ENCODE peak calls at places on chromosomes 3 and 15, in ten cellular contexts. K, L, T, W, A, Y, G, J, R and Z are unnamed samples.

GRCh38 chr3:29283739-29284138 is 2.9 kb downstream of the RBMS3 start:
- DNase-seq in W (no peak), K (no peak), J (no peak), G (no peak), Y (no peak), T (no peak), A (no peak), R (no peak), L (no peak), Z (no peak)

GRCh38 chr3:197454014-197454413 is 101.8 kb downstream of the BDH1 start:
- DNase-seq in R (no peak), A (no peak), W (no peak), T (no peak), K (no peak), J (no peak), L (no peak), Y (peak), G (no peak), Z (no peak)

GRCh38 chr3:120497813-120498212 is 47.0 kb upstream of the FSTL1 start:
- DNase-seq in T (no peak), J (no peak), G (no peak), K (no peak), Y (no peak), A (no peak), R (no peak), L (no peak), W (no peak), Z (no peak)

GRCh38 chr3:149448331-149448831 is 26.1 kb upstream of the TM4SF4 start:
- DNase-seq in R (no peak), K (no peak), L (no peak), J (peak), A (no peak), Y (no peak), W (peak), G (no peak), T (no peak), Z (no peak)

GRCh38 chr15:96150277-96150676 is 180.2 kb upstream of the NR2F2 start:
- DNase-seq in J (no peak), K (no peak), T (no peak), R (no peak), L (no peak), W (no peak), A (no peak), G (no peak), Y (no peak), Z (no peak)

GRCh38 chr15:60353245-60353940 is 44.4 kb downstream of the ANXA2 start:
- DNase-seq in W (no peak), J (no peak), Y (no peak), K (no peak), L (no peak), R (no peak), G (no peak), A (no peak), T (no peak), Z (no peak)

GRCh38 chr3:187396661-187397060 is 28.5 kb downstream of the RTP4 start:
- DNase-seq in R (no peak), T (no peak), Y (no peak), L (no peak), K (no peak), W (no peak), J (no peak), A (no peak), G (no peak), Z (no peak)

GRCh38 chr15:66592505-66593218 is 26.9 kb upstream of the LCTL start:
- DNase-seq in T (no peak), W (no peak), K (no peak), J (no peak), L (no peak), R (no peak), G (no peak), A (no peak), Y (no peak), Z (no peak)

GRCh38 chr3:47323431-47324277 is 40.9 kb downstream of the KLHL18 start:
- DNase-seq in W (no peak), R (no peak), G (no peak), J (peak), A (no peak), L (no peak), K (no peak), T (no peak), Y (no peak), Z (no peak)

GRCh38 chr3:54079314-54079713 is 43.0 kb upstream of the CACNA2D3 start:
- DNase-seq in R (no peak), K (no peak), L (no peak), A (no peak), T (no peak), W (no peak), G (no peak), Y (no peak), J (no peak), Z (no peak)

GRCh38 chr15:51775967-51776816 is 24.8 kb downstream of the TMOD2 start:
- DNase-seq in L (no peak), A (peak), K (peak), G (peak), W (no peak), Y (peak), T (peak), J (peak), R (peak), Z (no peak)
- TF ChIP-seq CTCF in L (peak), A (peak), K (peak), G (peak), W (peak), Y (peak), T (peak), J (peak), R (peak), Z (peak)

GRCh38 chr3:67648229-67648628 is 6.2 kb downstream of the SUCLG2 start:
- DNase-seq in R (no peak), T (no peak), Y (no peak), K (no peak), L (no peak), W (no peak), J (no peak), G (no peak), A (no peak), Z (no peak)

GRCh38 chr3:67650084-67650483 is 4.3 kb downstream of the SUCLG2 start:
- DNase-seq in G (no peak), Y (no peak), K (no peak), T (peak), R (no peak), W (no peak), A (no peak), J (no peak), L (no peak), Z (no peak)

GRCh38 chr3:67647390-67647878 is 7.0 kb downstream of the SUCLG2 start:
- DNase-seq in G (no peak), J (peak), W (peak), L (no peak), Y (no peak), T (no peak), R (no peak), A (no peak), K (no peak), Z (peak)

GRCh38 chr3:67648701-67649100 is 5.7 kb downstream of the SUCLG2 start:
- DNase-seq in K (no peak), L (no peak), T (no peak), G (no peak), Y (no peak), J (peak), W (no peak), A (no peak), R (no peak), Z (no peak)

DNA sequence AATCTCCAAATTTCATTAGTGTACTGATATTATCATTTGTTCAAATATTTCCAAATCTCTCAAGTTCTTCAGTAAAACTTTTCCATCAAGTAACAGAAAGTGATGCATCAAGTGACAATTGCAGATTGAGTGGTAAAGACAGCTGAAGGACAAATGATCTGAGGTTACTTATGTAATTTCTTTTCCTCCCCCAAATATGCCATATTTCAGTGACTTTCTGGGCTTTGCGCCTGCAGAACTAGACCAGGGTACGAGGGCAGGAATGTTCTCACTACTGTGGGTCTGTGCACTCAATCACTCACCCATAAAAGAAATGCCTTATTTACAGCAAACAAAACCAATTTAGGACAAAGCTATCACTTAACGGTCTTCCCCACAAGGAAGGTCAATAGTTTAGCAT is 4.7 kb downstream of the SUCLG2 start:
- DNase-seq in J (no peak), W (no peak), K (no peak), L (no peak), A (no peak), R (no peak), G (no peak), Y (no peak), T (no peak), Z (no peak)
- TF ChIP-seq CTCF in J (no peak), W (no peak), K (no peak), L (no peak), A (no peak), R (no peak), G (no peak), Y (no peak), T (no peak), Z (no peak)

GRCh38 chr15:19987389-19988048 is 554.1 kb downstream of the GOLGA6L6 start:
- DNase-seq in W (no peak), L (no peak), R (no peak), G (peak), Y (no peak), A (no peak), J (no peak), K (no peak), T (no peak), Z (no peak)
- TF ChIP-seq CTCF in W (no peak), L (no peak), R (no peak), G (no peak), Y (no peak), A (no peak), J (no peak), K (no peak), T (no peak), Z (peak)

DNA sequence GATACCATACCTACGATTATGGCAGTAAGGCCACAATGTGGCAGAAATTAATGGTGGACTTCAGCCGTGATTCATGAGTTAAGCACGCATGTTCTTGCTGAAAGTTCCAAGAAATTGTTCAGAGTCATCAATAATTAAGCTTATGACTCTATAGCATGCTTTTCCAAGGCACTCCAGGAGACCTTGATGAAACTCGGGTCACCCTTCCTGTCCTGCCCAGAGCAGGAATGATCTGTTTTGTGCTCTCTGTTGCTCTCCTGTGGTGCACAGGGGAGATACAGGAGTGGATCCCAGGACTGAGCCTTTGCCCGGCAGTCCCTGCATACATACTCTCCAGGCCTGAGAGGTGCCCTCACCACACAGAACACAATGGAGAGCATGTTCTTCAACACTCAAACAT is 141.6 kb upstream of the SLC2A2 start:
- DNase-seq in W (no peak), K (no peak), T (peak), R (no peak), G (no peak), Y (no peak), J (peak), L (no peak), A (no peak), Z (peak)
- TF ChIP-seq CTCF in W (peak), K (no peak), T (peak), R (no peak), G (peak), Y (no peak), J (peak), L (no peak), A (no peak), Z (peak)

GRCh38 chr3:127121221-127121647 is 71.7 kb upstream of the PRR23E start:
- DNase-seq in Y (no peak), J (no peak), R (no peak), G (no peak), K (no peak), T (no peak), A (no peak), W (no peak), L (no peak), Z (no peak)
- TF ChIP-seq CTCF in Y (no peak), J (no peak), R (no peak), G (no peak), K (no peak), T (no peak), A (no peak), W (no peak), L (no peak), Z (no peak)

GRCh38 chr3:73094951-73095350 is 33.5 kb downstream of the EBLN2 start:
- DNase-seq in J (no peak), K (peak), R (no peak), A (no peak), L (no peak), T (peak), G (peak), Y (no peak), W (no peak), Z (no peak)

GRCh38 chr3:73098026-73098425 is 36.6 kb downstream of the EBLN2 start:
- DNase-seq in J (no peak), K (no peak), L (no peak), A (no peak), T (no peak), Y (no peak), G (no peak), W (no peak), R (no peak), Z (no peak)

GRCh38 chr3:73098873-73099272 is 37.4 kb downstream of the EBLN2 start:
- DNase-seq in J (no peak), R (no peak), L (no peak), K (no peak), A (no peak), G (no peak), Y (no peak), W (no peak), T (no peak), Z (no peak)

GRCh38 chr3:73096169-73096568 is 34.7 kb downstream of the EBLN2 start:
- DNase-seq in Y (no peak), K (no peak), T (no peak), L (no peak), J (no peak), G (no peak), R (no peak), W (no peak), A (no peak), Z (no peak)

GRCh38 chr3:73094127-73094526 is 32.7 kb downstream of the EBLN2 start:
- DNase-seq in Y (no peak), W (no peak), A (no peak), T (no peak), R (no peak), K (no peak), G (no peak), L (no peak), J (no peak), Z (no peak)
- TF ChIP-seq CTCF in Y (no peak), W (no peak), A (no peak), T (peak), R (no peak), K (no peak), G (peak), L (no peak), J (no peak), Z (peak)

DNA sequence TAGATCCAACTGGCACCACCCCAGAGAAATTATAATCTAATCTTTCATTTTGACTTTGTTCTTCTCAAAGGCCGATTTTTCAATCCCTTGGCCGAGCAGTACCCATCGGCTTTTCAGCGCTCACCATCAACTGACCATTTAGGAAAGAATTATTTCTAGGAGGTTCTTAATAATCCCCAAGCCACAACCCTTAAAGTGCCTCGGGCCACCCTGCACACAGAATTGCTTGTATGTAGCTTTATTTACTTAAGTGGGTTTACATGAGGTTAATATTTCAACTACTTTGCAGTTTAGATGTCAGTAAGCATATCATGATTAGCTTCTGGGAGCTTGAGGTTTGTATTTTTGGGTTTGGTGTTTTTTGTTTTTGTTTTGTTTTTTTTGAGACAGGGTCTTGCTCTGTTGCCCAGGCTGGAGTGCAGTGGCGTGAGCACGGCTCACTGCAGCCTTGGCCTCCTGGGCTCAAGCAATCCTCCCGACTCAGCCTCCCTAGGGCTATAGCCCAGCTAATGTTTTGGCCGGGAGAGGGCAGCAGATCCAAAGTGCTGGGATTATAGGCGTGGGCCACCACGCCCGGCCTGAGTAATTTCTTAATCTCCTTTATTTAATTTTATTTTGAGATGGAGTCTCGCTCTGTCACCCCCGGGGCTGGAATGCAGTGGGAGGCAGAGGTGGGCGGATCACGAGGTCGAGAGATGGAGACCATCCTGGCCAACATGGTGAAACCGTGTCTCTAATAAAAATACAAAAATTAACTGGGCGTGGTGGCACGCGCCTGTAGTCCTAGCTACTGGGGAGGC is 801 bp upstream of the CDAN1 start:
- DNase-seq in T (no peak), K (no peak), A (no peak), L (no peak), J (peak), Y (no peak), R (no peak), G (no peak), W (no peak), Z (no peak)
- TF ChIP-seq CTCF in T (no peak), K (no peak), A (no peak), L (no peak), J (peak), Y (no peak), R (no peak), G (peak), W (peak), Z (no peak)

GRCh38 chr15:94164202-94164807 is 67.1 kb upstream of the MCTP2 start:
- DNase-seq in T (peak), W (no peak), L (no peak), K (peak), R (peak), A (peak), Y (peak), J (peak), G (peak), Z (no peak)

GRCh38 chr15:94162946-94163345 is 68.4 kb upstream of the MCTP2 start:
- DNase-seq in J (no peak), L (no peak), K (no peak), T (no peak), G (no peak), A (no peak), W (no peak), Y (no peak), R (no peak), Z (no peak)

DNA sequence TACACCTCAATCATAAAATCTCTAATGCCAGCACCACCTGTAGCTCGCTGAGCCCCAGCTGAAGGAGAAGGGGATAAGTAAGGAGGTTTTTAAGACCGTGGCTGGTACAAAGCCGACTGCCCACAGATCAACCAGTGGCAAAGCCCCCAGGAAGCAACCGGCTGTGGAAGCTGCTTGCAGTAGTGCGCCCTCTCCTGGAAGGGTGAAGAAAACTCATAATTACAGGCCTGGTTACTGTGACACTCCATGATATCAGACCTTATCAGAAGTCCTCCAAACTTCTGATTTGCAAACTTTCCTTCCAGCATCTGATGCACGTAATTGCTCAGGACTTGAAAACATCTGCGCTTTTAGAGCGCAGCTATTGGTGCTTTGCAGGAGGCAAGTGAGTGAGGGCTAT is 63.1 kb upstream of the MCTP2 start:
- DNase-seq in K (no peak), J (no peak), Y (peak), A (no peak), G (no peak), R (no peak), L (no peak), W (no peak), T (peak), Z (no peak)
- TF ChIP-seq CTCF in K (no peak), J (peak), Y (no peak), A (no peak), G (peak), R (no peak), L (no peak), W (peak), T (peak), Z (peak)

DNA sequence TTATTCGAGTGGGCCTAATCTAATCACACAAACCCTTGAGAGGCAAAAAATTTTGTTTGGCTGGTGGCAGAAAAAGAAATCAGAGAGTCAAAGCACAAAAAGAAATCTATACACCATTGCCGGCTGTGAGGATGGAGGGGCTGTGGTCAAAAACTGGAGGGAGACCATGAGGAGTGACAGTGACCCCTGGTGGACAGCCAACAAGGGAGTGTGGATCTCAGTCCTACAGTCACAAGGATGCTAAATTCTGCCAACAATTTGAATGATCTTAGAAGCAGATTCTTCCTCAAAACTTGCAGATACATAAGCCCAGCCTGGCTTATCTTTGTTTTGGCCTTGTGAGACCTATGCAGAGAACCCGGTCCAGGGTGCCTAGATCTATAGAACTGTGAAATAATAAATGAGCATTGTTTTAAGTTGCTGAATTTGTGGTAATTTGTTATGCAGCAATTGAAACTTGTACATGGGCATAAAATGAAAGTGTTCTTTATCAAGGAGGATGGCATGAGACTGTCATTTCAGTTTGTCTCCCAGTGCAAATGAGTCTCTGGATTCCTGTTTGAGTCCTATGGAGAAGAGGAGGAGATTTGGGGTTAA is 103.0 kb upstream of the ARHGEF26 start:
- DNase-seq in G (peak), T (peak), W (no peak), Y (peak), K (peak), A (peak), L (peak), R (no peak), J (peak), Z (no peak)
- TF ChIP-seq CTCF in G (peak), T (peak), W (peak), Y (peak), K (peak), A (no peak), L (no peak), R (peak), J (peak), Z (peak)

GRCh38 chr15:31464216-31465082 is 137.8 kb downstream of the KLF13 start:
- DNase-seq in Y (no peak), K (no peak), L (peak), T (no peak), W (no peak), J (no peak), A (no peak), G (no peak), R (no peak), Z (no peak)

GRCh38 chr15:31459011-31459748 is 132.5 kb downstream of the KLF13 start:
- DNase-seq in A (no peak), G (no peak), Y (peak), R (no peak), K (no peak), T (no peak), L (no peak), J (peak), W (no peak), Z (no peak)

GRCh38 chr15:31461375-31461774 is 134.7 kb downstream of the KLF13 start:
- DNase-seq in K (no peak), G (no peak), Y (no peak), W (no peak), T (no peak), J (no peak), R (no peak), A (no peak), L (peak), Z (no peak)

GRCh38 chr15:31463521-31464102 is 137.0 kb downstream of the KLF13 start:
- DNase-seq in K (no peak), R (no peak), W (no peak), J (no peak), G (no peak), A (no peak), T (no peak), Y (no peak), L (no peak), Z (no peak)

GRCh38 chr15:31461911-31462480 is 135.4 kb downstream of the KLF13 start:
- DNase-seq in K (no peak), L (peak), W (no peak), A (no peak), T (no peak), J (no peak), Y (no peak), R (no peak), G (no peak), Z (no peak)
- TF ChIP-seq CTCF in K (no peak), L (no peak), W (peak), A (no peak), T (peak), J (peak), Y (no peak), R (no peak), G (peak), Z (peak)